ENCODE peak calls at places on chromosomes 11 and 22, in six cellular contexts. S is IMR-90, R is H9, J is neuronal stem cell, N is mesenchymal stem cell, M is H1. H is an unnamed sample. For H3K4me1, the result is how much of the 10 kb centered on the place peaks cover.

GRCh38 chr11:77175869-77176539 is 48.0 kb downstream of the MYO7A start:
- DNase-seq in N (peak), R (peak), J (no peak), S (no peak), M (no peak), H (no peak)

GRCh38 chr11:12086271-12087074 is 23.9 kb upstream of the MICAL2 start:
- DNase-seq in N (peak), S (peak), M (no peak), J (no peak), R (no peak), H (peak)

GRCh38 chr11:115721309-115722007 is 217.2 kb upstream of the CADM1 start:
- DNase-seq in R (no peak), N (no peak), M (no peak), S (no peak), J (no peak), H (no peak)

GRCh38 chr11:121696177-121696863 is 243.6 kb upstream of the SORL1-AS1 start:
- DNase-seq in N (no peak), M (no peak), S (no peak), J (no peak), R (no peak), H (peak)

GRCh38 chr22:46068908-46069481 is 81.3 kb upstream of the PPARA start:
- DNase-seq in N (peak), J (no peak), M (no peak), S (peak), R (no peak), H (no peak)

GRCh38 chr11:103339485-103339857 is 230.2 kb downstream of the DYNC2H1 start:
- DNase-seq in M (no peak), S (no peak), N (no peak), R (no peak), J (no peak), H (no peak)

GRCh38 chr11:130189492-130190210 is 30.1 kb downstream of the ST14 start:
- DNase-seq in M (no peak), R (peak), S (no peak), J (no peak), N (no peak), H (no peak)

GRCh38 chr11:61971177-61972111 is 4.0 kb upstream of the FTH1 start:
- DNase-seq in J (peak), N (peak), M (peak), R (peak), S (peak), H (peak)

GRCh38 chr11:67117667-67118058 is 1.4 kb upstream of the KDM2A start:
- DNase-seq in N (no peak), R (peak), S (no peak), J (no peak), M (no peak), H (peak)

GRCh38 chr11:67118059-67118766 is 850 bp upstream of the KDM2A start:
- DNase-seq in R (peak), M (no peak), S (no peak), J (no peak), N (no peak), H (peak)

GRCh38 chr11:67120456-67120855 is 1.4 kb downstream of the KDM2A start:
- DNase-seq in J (no peak), S (no peak), R (no peak), N (no peak), M (no peak), H (no peak)

GRCh38 chr11:67119577-67120391 is 721 bp downstream of the KDM2A start:
- DNase-seq in N (peak), S (no peak), M (no peak), J (peak), R (no peak), H (peak)

DNA sequence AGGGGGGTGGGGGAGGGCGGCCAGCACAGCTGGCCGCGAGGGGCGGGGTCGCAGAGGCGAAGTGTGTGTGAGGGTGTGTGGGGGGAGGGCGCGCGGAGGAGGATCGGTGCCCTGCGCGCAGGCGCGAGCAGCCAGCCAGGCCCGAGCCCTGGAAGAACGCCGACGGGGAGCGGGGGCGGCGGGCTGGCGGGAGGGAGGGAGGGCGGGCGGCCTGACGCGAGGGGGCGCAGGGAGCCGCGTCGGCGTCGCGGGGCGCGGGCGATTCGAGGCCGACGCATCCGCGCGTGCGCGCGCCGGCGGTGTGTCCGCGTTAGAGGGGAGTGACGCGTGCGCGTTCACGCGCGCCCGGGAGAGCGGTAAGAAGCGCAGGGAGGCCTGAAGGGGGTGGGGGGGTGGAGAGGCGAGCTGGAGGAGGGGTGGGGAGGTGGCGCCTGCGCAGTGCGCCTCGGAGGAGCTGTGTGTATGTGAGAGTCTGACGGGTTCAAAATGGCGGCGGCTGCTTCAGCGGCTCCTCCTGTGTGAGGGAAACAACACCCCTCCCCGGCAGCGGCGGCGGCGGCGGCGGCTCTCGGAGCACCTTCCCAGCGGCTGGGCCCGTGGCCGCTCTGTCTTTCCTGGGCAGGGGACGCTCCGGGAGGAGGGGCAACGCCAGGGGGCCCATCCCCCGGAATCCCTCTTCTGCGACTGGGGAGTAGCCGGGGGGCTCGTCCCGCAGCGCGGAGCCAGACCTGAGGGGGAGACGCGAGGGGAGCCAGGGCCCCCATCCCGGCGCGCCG is at the start of gene KDM2A:
- DNase-seq in J (peak), S (peak), M (peak), N (peak), R (peak), H (peak)
- H2BK120ac ChIP-seq in J (peak), S (peak), M (no peak), N (peak), R (no peak), H (peak)

DNA sequence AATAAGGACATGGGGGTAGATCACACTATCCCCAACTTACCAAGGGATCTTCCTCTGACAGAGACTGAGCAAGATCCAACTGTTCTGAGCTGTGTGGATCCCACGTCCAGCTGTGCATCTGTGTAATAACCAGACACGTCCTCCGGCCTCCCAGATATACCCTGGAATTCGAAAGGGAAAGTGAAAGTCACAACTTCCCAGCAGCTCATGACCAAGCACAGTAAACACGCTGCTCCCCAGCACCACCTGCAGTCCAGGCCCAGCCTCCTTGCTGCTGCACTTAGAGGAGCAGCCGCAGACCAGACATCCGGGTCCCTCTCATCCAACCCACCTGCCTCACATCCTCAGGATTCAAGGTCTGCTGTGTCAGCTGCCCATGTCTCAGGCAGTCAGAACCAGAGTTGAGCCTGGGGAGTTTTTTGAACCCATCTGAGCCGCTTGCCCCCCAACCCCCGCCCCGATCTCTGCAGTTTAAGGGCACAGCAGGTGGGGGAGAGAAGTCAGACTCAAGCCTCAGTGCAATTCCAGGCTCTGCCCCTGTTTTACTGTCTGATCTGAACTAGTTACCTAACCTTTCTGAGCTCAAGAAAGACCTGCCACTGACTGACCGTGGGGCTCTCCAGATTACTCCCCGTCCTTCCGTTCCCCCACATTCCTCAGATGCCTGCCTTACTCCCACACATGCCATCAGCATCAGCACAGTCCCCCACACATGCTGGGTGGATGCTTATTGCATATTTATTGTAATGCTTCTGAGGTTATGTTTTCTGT is at the start of gene APOL2:
- DNase-seq in S (peak), N (peak), J (peak), R (peak), M (peak), H (peak)
- H3K4me1 ChIP-seq in S (under half), N (under half), J (under half), R (under half), M (under half), H (under half)

GRCh38 chr11:132134322-132134721 is 763.9 kb downstream of the NTM start:
- DNase-seq in S (peak), J (no peak), R (no peak), M (no peak), N (peak), H (no peak)

GRCh38 chr11:132139181-132139580 is 768.8 kb downstream of the NTM start:
- DNase-seq in J (no peak), R (no peak), M (no peak), N (no peak), S (no peak), H (no peak)

GRCh38 chr11:132140056-132140455 is 769.6 kb downstream of the NTM start:
- DNase-seq in M (no peak), R (no peak), S (no peak), J (no peak), N (no peak), H (no peak)

GRCh38 chr11:132137289-132137980 is 767.0 kb downstream of the NTM start:
- DNase-seq in N (no peak), R (no peak), S (no peak), J (no peak), M (no peak), H (no peak)

DNA sequence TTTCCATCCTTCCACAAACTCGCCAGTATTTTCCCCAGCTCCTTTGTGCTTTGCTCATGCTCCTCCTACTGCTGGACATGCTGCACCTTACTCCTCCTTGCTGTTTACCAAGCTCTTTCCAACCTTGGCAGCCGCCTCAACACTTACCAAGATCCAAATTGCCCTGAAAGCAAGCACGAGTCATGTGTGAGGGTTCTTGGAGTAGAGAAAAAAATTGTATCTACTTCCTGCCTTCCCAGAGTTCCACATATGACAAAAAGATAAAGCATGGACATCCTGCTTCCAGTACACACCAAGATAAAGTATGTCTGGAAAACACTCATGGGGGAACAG is 767.5 kb downstream of the NTM start:
- DNase-seq in R (no peak), S (peak), N (no peak), M (no peak), J (no peak), H (no peak)
- H3K14ac ChIP-seq in R (no peak), S (no peak), N (no peak), M (no peak), J (no peak), H (no peak)

DNA sequence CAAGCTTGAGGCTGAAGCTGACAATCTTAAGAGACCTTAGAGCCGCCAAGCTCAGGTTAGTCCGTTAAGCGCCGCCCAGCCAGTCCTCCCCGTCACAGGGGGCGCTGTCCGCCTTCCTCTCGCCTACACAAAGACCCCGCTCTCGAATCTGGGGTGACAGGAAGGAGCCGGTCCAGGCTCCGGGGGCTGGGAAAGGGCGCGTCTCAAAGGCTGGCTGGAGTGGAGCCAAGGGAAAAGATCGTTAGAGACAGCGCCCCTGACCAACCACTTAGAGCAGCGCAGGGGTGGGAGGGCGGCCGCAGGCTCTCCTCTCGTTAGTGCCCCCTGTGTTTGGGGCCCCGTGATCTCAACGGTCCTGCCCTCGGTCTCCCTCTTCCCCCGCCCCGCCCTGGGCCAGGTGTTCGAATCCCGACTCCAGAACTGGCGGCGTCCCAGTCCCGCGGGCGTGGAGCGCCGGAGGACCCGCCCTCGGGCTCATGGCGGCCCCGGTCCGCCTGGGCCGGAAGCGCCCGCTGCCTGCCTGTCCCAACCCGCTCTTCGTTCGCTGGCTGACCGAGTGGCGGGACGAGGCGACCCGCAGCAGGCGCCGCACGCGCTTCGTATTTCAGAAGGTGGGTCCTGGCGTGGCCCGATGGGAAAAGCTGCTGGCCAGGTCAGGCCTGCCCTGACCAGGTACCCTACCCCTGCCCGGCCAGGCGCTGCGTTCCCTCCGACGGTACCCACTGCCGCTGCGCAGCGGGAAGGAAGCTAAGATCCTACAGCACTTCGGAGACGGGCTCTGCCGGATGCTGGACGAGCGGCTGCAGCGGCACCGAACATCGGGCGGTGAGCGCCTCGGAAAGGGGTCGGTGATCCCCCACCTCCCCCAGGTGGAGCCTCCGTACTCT is at the start of gene MUS81:
- DNase-seq in S (peak), M (peak), R (peak), J (peak), N (peak), H (peak)
- H2BK120ac ChIP-seq in S (peak), M (peak), R (peak), J (peak), N (peak), H (peak)

DNA sequence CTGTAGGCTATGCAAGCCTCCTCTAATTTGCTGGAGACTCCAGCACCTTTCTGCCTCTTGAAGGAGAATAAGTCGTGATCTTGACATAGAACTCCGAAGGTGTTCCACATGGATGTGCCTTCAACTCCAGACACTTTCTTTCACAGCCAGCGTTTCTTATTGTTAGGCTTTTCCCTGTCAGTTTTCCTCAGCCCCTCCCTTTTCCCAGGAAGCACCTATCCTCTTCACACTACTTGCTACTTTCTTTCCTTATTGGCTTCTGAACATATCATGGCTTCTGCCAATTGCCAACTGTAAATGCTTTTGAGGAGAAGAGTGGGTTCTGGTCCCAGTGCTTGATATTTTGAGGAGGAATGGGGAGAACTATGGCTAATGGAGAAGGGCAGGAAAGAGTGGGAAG is 216.3 kb upstream of the PGR start:
- DNase-seq in S (no peak), J (no peak), N (no peak), R (no peak), M (no peak), H (no peak)
- H3K4me1 ChIP-seq in S (under half), J (under half), N (under half), R (under half), M (under half), H (under half)

GRCh38 chr11:36012410-36012809 is 68.5 kb downstream of the LDLRAD3 start:
- DNase-seq in S (peak), J (no peak), M (no peak), N (peak), R (no peak), H (peak)

GRCh38 chr11:36012979-36013378 is 69.1 kb downstream of the LDLRAD3 start:
- DNase-seq in R (no peak), S (peak), N (peak), M (no peak), J (no peak), H (peak)

GRCh38 chr11:36014499-36014898 is 70.6 kb downstream of the LDLRAD3 start:
- DNase-seq in N (no peak), M (no peak), J (no peak), R (no peak), S (no peak), H (no peak)

GRCh38 chr11:36014906-36015305 is 71.0 kb downstream of the LDLRAD3 start:
- DNase-seq in N (no peak), S (no peak), M (no peak), J (no peak), R (no peak), H (no peak)

GRCh38 chr11:36013950-36014349 is 70.1 kb downstream of the LDLRAD3 start:
- DNase-seq in J (no peak), R (no peak), M (no peak), S (no peak), N (no peak), H (no peak)
- H3K14ac ChIP-seq in J (no peak), R (no peak), M (no peak), S (no peak), N (no peak), H (no peak)

DNA sequence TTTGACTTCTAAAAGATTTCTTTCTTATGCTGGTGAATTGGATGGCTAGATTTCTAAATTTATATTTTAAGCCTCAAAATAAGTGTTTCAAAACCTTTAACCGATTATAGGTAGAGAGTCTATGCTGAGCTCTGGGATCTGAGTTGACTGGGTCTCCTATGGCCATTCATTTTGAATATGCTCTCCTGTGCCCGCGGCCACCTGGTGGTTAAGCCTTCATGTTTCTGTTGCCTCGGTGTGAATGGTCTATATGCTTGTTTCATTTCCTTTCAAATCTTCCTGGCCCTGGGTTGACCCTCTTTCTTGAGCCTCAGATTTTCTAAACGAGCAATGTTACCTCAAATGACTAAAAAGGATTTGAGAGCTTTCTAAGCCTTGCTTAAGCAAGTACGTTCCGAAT is 789.3 kb upstream of the KIRREL3 start:
- DNase-seq in N (peak), S (peak), M (no peak), J (peak), R (peak), H (no peak)
- H2BK120ac ChIP-seq in N (no peak), S (no peak), M (no peak), J (no peak), R (no peak), H (no peak)

GRCh38 chr11:47667555-47667954 is 25.2 kb upstream of the MTCH2 start:
- DNase-seq in S (peak), M (no peak), N (no peak), J (no peak), R (no peak), H (peak)
- H3K4me1 ChIP-seq in S (under half), M (under half), N (under half), J (under half), R (under half), H (under half)

GRCh38 chr22:29511126-29511854 is 31.3 kb downstream of the NEFH start:
- DNase-seq in S (no peak), M (no peak), J (no peak), N (no peak), R (no peak), H (no peak)

GRCh38 chr22:29510542-29510941 is 30.5 kb downstream of the NEFH start:
- DNase-seq in N (no peak), J (no peak), S (no peak), R (no peak), M (no peak), H (no peak)

GRCh38 chr22:29509815-29510214 is 29.8 kb downstream of the NEFH start:
- DNase-seq in J (no peak), R (no peak), M (no peak), N (no peak), S (no peak), H (no peak)

GRCh38 chr22:29509298-29509697 is 29.3 kb downstream of the NEFH start:
- DNase-seq in S (no peak), J (no peak), N (no peak), R (no peak), M (no peak), H (no peak)

DNA sequence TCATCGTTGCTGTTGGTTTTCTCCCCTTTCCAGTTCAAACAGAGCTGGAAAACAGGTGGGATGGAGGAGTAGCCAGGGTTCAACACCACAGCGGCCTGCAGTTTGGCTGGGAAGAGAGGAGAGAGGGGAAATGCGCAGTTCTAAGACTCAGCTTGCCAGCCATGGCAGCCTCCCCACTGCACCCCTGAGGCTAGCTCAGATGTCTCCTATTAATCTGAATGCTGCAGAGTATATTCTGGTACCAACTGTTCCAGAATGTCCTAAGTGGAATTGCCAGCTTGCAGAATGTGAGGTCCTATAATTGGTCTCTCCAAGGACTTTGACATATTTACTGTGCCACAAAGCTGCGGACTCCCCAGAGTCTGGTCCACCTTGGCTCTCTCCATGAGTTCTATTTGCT is 32.0 kb downstream of the NEFH start:
- DNase-seq in N (no peak), S (no peak), J (no peak), M (no peak), R (no peak), H (no peak)
- H3K14ac ChIP-seq in N (no peak), S (no peak), J (no peak), M (no peak), R (no peak), H (no peak)